ENCODE peak calls at places on chromosome 13, in ten cellular contexts. One of them, this sample, is unnamed.

GRCh38 chr13:53151692-53152421 is 123.2 kb downstream of the OLFM4 start:
- DNase-seq in tibial nerve: peak
- DNase-seq in neural progenitor cell: peak
- DNase-seq in NB4: peak
- DNase-seq in HCT116: peak
- DNase-seq in testis: peak
- DNase-seq in bronchial epithelial cell: peak
- DNase-seq in fibroblast of mammary gland: peak
- DNase-seq in lower lobe of right lung: no peak
- DNase-seq in body of pancreas: peak
- DNase-seq in this sample: peak

GRCh38 chr13:100213576-100213975 is 124.7 kb downstream of the PCCA start:
- DNase-seq in tibial nerve: no peak
- DNase-seq in neural progenitor cell: no peak
- DNase-seq in NB4: no peak
- DNase-seq in HCT116: no peak
- DNase-seq in testis: no peak
- DNase-seq in bronchial epithelial cell: peak
- DNase-seq in fibroblast of mammary gland: no peak
- DNase-seq in lower lobe of right lung: no peak
- DNase-seq in body of pancreas: no peak
- DNase-seq in this sample: no peak

GRCh38 chr13:106796280-106797047 is 228.5 kb upstream of the ARGLU1 start:
- DNase-seq in tibial nerve: no peak
- DNase-seq in neural progenitor cell: peak
- DNase-seq in NB4: no peak
- DNase-seq in HCT116: no peak
- DNase-seq in testis: no peak
- DNase-seq in bronchial epithelial cell: no peak
- DNase-seq in fibroblast of mammary gland: no peak
- DNase-seq in lower lobe of right lung: no peak
- DNase-seq in body of pancreas: no peak
- DNase-seq in this sample: no peak

GRCh38 chr13:70253834-70254233 is 145.6 kb upstream of the KLHL1 start:
- DNase-seq in tibial nerve: no peak
- DNase-seq in neural progenitor cell: no peak
- DNase-seq in NB4: no peak
- DNase-seq in HCT116: no peak
- DNase-seq in testis: no peak
- DNase-seq in bronchial epithelial cell: peak
- DNase-seq in fibroblast of mammary gland: no peak
- DNase-seq in lower lobe of right lung: no peak
- DNase-seq in body of pancreas: no peak
- DNase-seq in this sample: no peak

GRCh38 chr13:45224181-45224580 is 23.3 kb upstream of the KCTD4 start:
- DNase-seq in tibial nerve: no peak
- DNase-seq in neural progenitor cell: no peak
- DNase-seq in NB4: no peak
- DNase-seq in HCT116: no peak
- DNase-seq in testis: no peak
- DNase-seq in bronchial epithelial cell: no peak
- DNase-seq in fibroblast of mammary gland: peak
- DNase-seq in lower lobe of right lung: no peak
- DNase-seq in body of pancreas: no peak
- DNase-seq in this sample: no peak

GRCh38 chr13:87677334-87678234 is 6.4 kb downstream of the SLITRK5 start:
- DNase-seq in tibial nerve: no peak
- DNase-seq in neural progenitor cell: peak
- DNase-seq in NB4: no peak
- DNase-seq in HCT116: no peak
- DNase-seq in testis: no peak
- DNase-seq in bronchial epithelial cell: no peak
- DNase-seq in fibroblast of mammary gland: no peak
- DNase-seq in lower lobe of right lung: peak
- DNase-seq in body of pancreas: peak
- DNase-seq in this sample: no peak

GRCh38 chr13:97369269-97369893 is 64.6 kb upstream of the RAP2A start:
- DNase-seq in tibial nerve: no peak
- DNase-seq in neural progenitor cell: no peak
- DNase-seq in NB4: no peak
- DNase-seq in HCT116: no peak
- DNase-seq in testis: no peak
- DNase-seq in bronchial epithelial cell: no peak
- DNase-seq in fibroblast of mammary gland: peak
- DNase-seq in lower lobe of right lung: no peak
- DNase-seq in body of pancreas: no peak
- DNase-seq in this sample: no peak

GRCh38 chr13:102405499-102406079 is 3.7 kb upstream of the FGF14 start:
- DNase-seq in tibial nerve: no peak
- DNase-seq in neural progenitor cell: peak
- DNase-seq in NB4: peak
- DNase-seq in HCT116: no peak
- DNase-seq in testis: no peak
- DNase-seq in bronchial epithelial cell: no peak
- DNase-seq in fibroblast of mammary gland: peak
- DNase-seq in lower lobe of right lung: no peak
- DNase-seq in body of pancreas: no peak
- DNase-seq in this sample: no peak

GRCh38 chr13:37383856-37384255 is 214.7 kb downstream of the POSTN start:
- DNase-seq in tibial nerve: no peak
- DNase-seq in neural progenitor cell: no peak
- DNase-seq in NB4: no peak
- DNase-seq in HCT116: no peak
- DNase-seq in testis: no peak
- DNase-seq in bronchial epithelial cell: no peak
- DNase-seq in fibroblast of mammary gland: no peak
- DNase-seq in lower lobe of right lung: no peak
- DNase-seq in body of pancreas: no peak
- DNase-seq in this sample: no peak

GRCh38 chr13:99086149-99086868 is 108.4 kb upstream of the DOCK9 start:
- DNase-seq in tibial nerve: peak
- DNase-seq in neural progenitor cell: peak
- DNase-seq in NB4: peak
- DNase-seq in HCT116: no peak
- DNase-seq in testis: peak
- DNase-seq in bronchial epithelial cell: peak
- DNase-seq in fibroblast of mammary gland: peak
- DNase-seq in lower lobe of right lung: peak
- DNase-seq in body of pancreas: peak
- DNase-seq in this sample: peak

GRCh38 chr13:51778407-51778806 is 25.6 kb downstream of the DHRS12 start:
- DNase-seq in tibial nerve: no peak
- DNase-seq in neural progenitor cell: no peak
- DNase-seq in NB4: no peak
- DNase-seq in HCT116: no peak
- DNase-seq in testis: no peak
- DNase-seq in bronchial epithelial cell: no peak
- DNase-seq in fibroblast of mammary gland: no peak
- DNase-seq in lower lobe of right lung: no peak
- DNase-seq in body of pancreas: peak
- DNase-seq in this sample: no peak

GRCh38 chr13:110471156-110471832 is 90.2 kb downstream of the RAB20 start:
- DNase-seq in tibial nerve: peak
- DNase-seq in neural progenitor cell: no peak
- DNase-seq in NB4: peak
- DNase-seq in HCT116: no peak
- DNase-seq in testis: no peak
- DNase-seq in bronchial epithelial cell: no peak
- DNase-seq in fibroblast of mammary gland: no peak
- DNase-seq in lower lobe of right lung: peak
- DNase-seq in body of pancreas: no peak
- DNase-seq in this sample: no peak

GRCh38 chr13:59086147-59086546 is 1077.6 kb downstream of the DIAPH3 start:
- DNase-seq in tibial nerve: no peak
- DNase-seq in neural progenitor cell: no peak
- DNase-seq in NB4: no peak
- DNase-seq in HCT116: no peak
- DNase-seq in testis: no peak
- DNase-seq in bronchial epithelial cell: peak
- DNase-seq in fibroblast of mammary gland: peak
- DNase-seq in lower lobe of right lung: no peak
- DNase-seq in body of pancreas: no peak
- DNase-seq in this sample: no peak

GRCh38 chr13:51287758-51288157 is 51.7 kb upstream of the SERPINE3 start:
- DNase-seq in tibial nerve: no peak
- DNase-seq in neural progenitor cell: no peak
- DNase-seq in NB4: no peak
- DNase-seq in HCT116: no peak
- DNase-seq in testis: no peak
- DNase-seq in bronchial epithelial cell: no peak
- DNase-seq in fibroblast of mammary gland: no peak
- DNase-seq in lower lobe of right lung: no peak
- DNase-seq in body of pancreas: no peak
- DNase-seq in this sample: no peak

GRCh38 chr13:26019881-26020535 is 31.8 kb downstream of the SHISA2 start:
- DNase-seq in tibial nerve: no peak
- DNase-seq in neural progenitor cell: no peak
- DNase-seq in NB4: peak
- DNase-seq in HCT116: no peak
- DNase-seq in testis: no peak
- DNase-seq in bronchial epithelial cell: peak
- DNase-seq in fibroblast of mammary gland: peak
- DNase-seq in lower lobe of right lung: no peak
- DNase-seq in body of pancreas: no peak
- DNase-seq in this sample: peak

GRCh38 chr13:76992548-76993001 is 694 bp downstream of the CLN5 start:
- DNase-seq in tibial nerve: peak
- DNase-seq in neural progenitor cell: peak
- DNase-seq in NB4: peak
- DNase-seq in HCT116: no peak
- DNase-seq in testis: peak
- DNase-seq in bronchial epithelial cell: peak
- DNase-seq in fibroblast of mammary gland: peak
- DNase-seq in lower lobe of right lung: no peak
- DNase-seq in body of pancreas: peak
- DNase-seq in this sample: no peak

GRCh38 chr13:101942038-101942437 is 459.8 kb downstream of the FGF14 start:
- DNase-seq in tibial nerve: peak
- DNase-seq in neural progenitor cell: peak
- DNase-seq in NB4: peak
- DNase-seq in HCT116: no peak
- DNase-seq in testis: peak
- DNase-seq in bronchial epithelial cell: peak
- DNase-seq in fibroblast of mammary gland: peak
- DNase-seq in lower lobe of right lung: no peak
- DNase-seq in body of pancreas: no peak
- DNase-seq in this sample: peak

GRCh38 chr13:37085656-37086055 is 19.8 kb downstream of the CSNK1A1L start:
- DNase-seq in tibial nerve: no peak
- DNase-seq in neural progenitor cell: no peak
- DNase-seq in NB4: no peak
- DNase-seq in HCT116: no peak
- DNase-seq in testis: no peak
- DNase-seq in bronchial epithelial cell: no peak
- DNase-seq in fibroblast of mammary gland: peak
- DNase-seq in lower lobe of right lung: no peak
- DNase-seq in body of pancreas: no peak
- DNase-seq in this sample: no peak

GRCh38 chr13:42970824-42971669 is 21.0 kb downstream of the EPSTI1 start:
- DNase-seq in tibial nerve: peak
- DNase-seq in neural progenitor cell: peak
- DNase-seq in NB4: peak
- DNase-seq in HCT116: peak
- DNase-seq in testis: peak
- DNase-seq in bronchial epithelial cell: peak
- DNase-seq in fibroblast of mammary gland: peak
- DNase-seq in lower lobe of right lung: no peak
- DNase-seq in body of pancreas: no peak
- DNase-seq in this sample: peak

GRCh38 chr13:95437561-95437960 is 115.0 kb upstream of the CLDN10 start:
- DNase-seq in tibial nerve: no peak
- DNase-seq in neural progenitor cell: no peak
- DNase-seq in NB4: no peak
- DNase-seq in HCT116: no peak
- DNase-seq in testis: no peak
- DNase-seq in bronchial epithelial cell: no peak
- DNase-seq in fibroblast of mammary gland: no peak
- DNase-seq in lower lobe of right lung: no peak
- DNase-seq in body of pancreas: no peak
- DNase-seq in this sample: no peak

GRCh38 chr13:79799049-79799448 is 318.1 kb downstream of the NDFIP2 start:
- DNase-seq in tibial nerve: no peak
- DNase-seq in neural progenitor cell: no peak
- DNase-seq in NB4: no peak
- DNase-seq in HCT116: no peak
- DNase-seq in testis: no peak
- DNase-seq in bronchial epithelial cell: no peak
- DNase-seq in fibroblast of mammary gland: peak
- DNase-seq in lower lobe of right lung: no peak
- DNase-seq in body of pancreas: no peak
- DNase-seq in this sample: no peak

GRCh38 chr13:46342538-46342937 is 44.5 kb downstream of the RUBCNL start:
- DNase-seq in tibial nerve: no peak
- DNase-seq in neural progenitor cell: no peak
- DNase-seq in NB4: no peak
- DNase-seq in HCT116: no peak
- DNase-seq in testis: no peak
- DNase-seq in bronchial epithelial cell: no peak
- DNase-seq in fibroblast of mammary gland: no peak
- DNase-seq in lower lobe of right lung: no peak
- DNase-seq in body of pancreas: no peak
- DNase-seq in this sample: no peak
- TF ChIP-seq CTCF in tibial nerve: no peak
- TF ChIP-seq CTCF in neural progenitor cell: no peak
- TF ChIP-seq CTCF in NB4: no peak
- TF ChIP-seq CTCF in HCT116: no peak
- TF ChIP-seq CTCF in testis: no peak
- TF ChIP-seq CTCF in bronchial epithelial cell: no peak
- TF ChIP-seq CTCF in fibroblast of mammary gland: no peak
- TF ChIP-seq CTCF in lower lobe of right lung: no peak
- TF ChIP-seq CTCF in body of pancreas: no peak
- TF ChIP-seq CTCF in this sample: no peak

GRCh38 chr13:103772576-103772975 is 706.4 kb upstream of the SLC10A2 start:
- DNase-seq in tibial nerve: no peak
- DNase-seq in neural progenitor cell: no peak
- DNase-seq in NB4: peak
- DNase-seq in HCT116: no peak
- DNase-seq in testis: no peak
- DNase-seq in bronchial epithelial cell: no peak
- DNase-seq in fibroblast of mammary gland: no peak
- DNase-seq in lower lobe of right lung: no peak
- DNase-seq in body of pancreas: no peak
- DNase-seq in this sample: no peak
- TF ChIP-seq CTCF in tibial nerve: no peak
- TF ChIP-seq CTCF in neural progenitor cell: peak
- TF ChIP-seq CTCF in NB4: peak
- TF ChIP-seq CTCF in HCT116: peak
- TF ChIP-seq CTCF in testis: no peak
- TF ChIP-seq CTCF in bronchial epithelial cell: no peak
- TF ChIP-seq CTCF in fibroblast of mammary gland: no peak
- TF ChIP-seq CTCF in lower lobe of right lung: no peak
- TF ChIP-seq CTCF in body of pancreas: no peak
- TF ChIP-seq CTCF in this sample: no peak

GRCh38 chr13:41649659-41650058 is 192.3 kb downstream of the RGCC start:
- DNase-seq in tibial nerve: no peak
- DNase-seq in neural progenitor cell: peak
- DNase-seq in NB4: no peak
- DNase-seq in HCT116: peak
- DNase-seq in testis: no peak
- DNase-seq in bronchial epithelial cell: no peak
- DNase-seq in fibroblast of mammary gland: peak
- DNase-seq in lower lobe of right lung: no peak
- DNase-seq in body of pancreas: no peak
- DNase-seq in this sample: no peak
- TF ChIP-seq CTCF in tibial nerve: peak
- TF ChIP-seq CTCF in neural progenitor cell: peak
- TF ChIP-seq CTCF in NB4: peak
- TF ChIP-seq CTCF in HCT116: peak
- TF ChIP-seq CTCF in testis: no peak
- TF ChIP-seq CTCF in bronchial epithelial cell: peak
- TF ChIP-seq CTCF in fibroblast of mammary gland: peak
- TF ChIP-seq CTCF in lower lobe of right lung: peak
- TF ChIP-seq CTCF in body of pancreas: no peak
- TF ChIP-seq CTCF in this sample: no peak

GRCh38 chr13:73059460-73060250 is 850 bp downstream of the KLF5 start:
- DNase-seq in tibial nerve: no peak
- DNase-seq in neural progenitor cell: peak
- DNase-seq in NB4: peak
- DNase-seq in HCT116: no peak
- DNase-seq in testis: peak
- DNase-seq in bronchial epithelial cell: no peak
- DNase-seq in fibroblast of mammary gland: no peak
- DNase-seq in lower lobe of right lung: peak
- DNase-seq in body of pancreas: peak
- DNase-seq in this sample: no peak
- TF ChIP-seq CTCF in tibial nerve: no peak
- TF ChIP-seq CTCF in neural progenitor cell: peak
- TF ChIP-seq CTCF in NB4: no peak
- TF ChIP-seq CTCF in HCT116: peak
- TF ChIP-seq CTCF in testis: peak
- TF ChIP-seq CTCF in bronchial epithelial cell: peak
- TF ChIP-seq CTCF in fibroblast of mammary gland: no peak
- TF ChIP-seq CTCF in lower lobe of right lung: peak
- TF ChIP-seq CTCF in body of pancreas: peak
- TF ChIP-seq CTCF in this sample: no peak